ENCODE peak calls at places on chromosome 14, in six cellular contexts. F is AG09319, U is GM23338, Q is cardiac fibroblast, J is PC-3, I is HCT116. H is an unnamed sample.

GRCh38 chr14:82182646-82183045 is 649.0 kb upstream of the SEL1L start:
- DNase-seq in J (no peak), F (no peak), U (peak; percentile 45), I (no peak), Q (no peak), H (no peak)

GRCh38 chr14:101554991-101555668 is 6.2 kb upstream of the DIO3 start:
- DNase-seq in I (no peak), U (no peak), Q (no peak), F (no peak), J (no peak), H (no peak)

GRCh38 chr14:85293820-85294219 is 236.1 kb upstream of the FLRT2 start:
- DNase-seq in I (no peak), J (no peak), F (no peak), Q (no peak), U (no peak), H (no peak)

GRCh38 chr14:42884100-42884499 is 1277.4 kb downstream of the LRFN5 start:
- DNase-seq in U (no peak), F (no peak), J (peak; percentile 66), Q (peak; percentile 84), I (no peak), H (peak; percentile 83)

GRCh38 chr14:55107766-55108554 is 21.1 kb upstream of the LGALS3 start:
- DNase-seq in Q (peak; percentile 98), J (peak; percentile 92), I (peak; percentile 91), F (peak; percentile 96), U (no peak), H (peak; percentile 99)

GRCh38 chr14:39267592-39268112 is 33.9 kb downstream of the MIA2 start:
- DNase-seq in Q (no peak), I (peak; percentile 24), F (no peak), U (peak; percentile 55), J (peak; percentile 37), H (peak; percentile 24)

GRCh38 chr14:89349196-89350008 is 67.6 kb downstream of the FOXN3 start:
- DNase-seq in U (peak; percentile 94), J (no peak), F (no peak), I (no peak), Q (peak; percentile 31), H (no peak)

GRCh38 chr14:103488960-103489359 is 33.7 kb downstream of the CKB start:
- DNase-seq in Q (peak; percentile 19), I (no peak), J (no peak), U (no peak), F (no peak), H (peak; percentile 33)

GRCh38 chr14:24310666-24311604 is at the start of gene LTB4R:
- DNase-seq in I (no peak), Q (peak; percentile 76), F (no peak), J (no peak), U (peak; percentile 79), H (peak; percentile 69)

GRCh38 chr14:75715926-75716780 is 55.1 kb downstream of the TTLL5 start:
- DNase-seq in J (peak; percentile 80), Q (peak; percentile 73), U (peak; percentile 23), I (no peak), F (peak; percentile 75), H (peak; percentile 83)

GRCh38 chr14:64549805-64550538 is at the start of gene PPP1R36:
- DNase-seq in U (peak; percentile 84), Q (no peak), J (no peak), F (no peak), I (no peak), H (no peak)

GRCh38 chr14:84670801-84671200 is 859.1 kb upstream of the FLRT2 start:
- DNase-seq in J (no peak), F (no peak), U (no peak), Q (no peak), I (no peak), H (no peak)

GRCh38 chr14:66070542-66071319 is 415.4 kb upstream of the CCDC196 start:
- DNase-seq in I (peak; percentile 35), Q (peak; percentile 21), U (peak; percentile 90), J (peak; percentile 74), F (no peak), H (peak; percentile 13)

GRCh38 chr14:100056964-100057817 is 8.0 kb upstream of the EVL start:
- DNase-seq in I (no peak), F (no peak), U (peak; percentile 46), J (peak; percentile 51), Q (peak; percentile 66), H (peak; percentile 58)

GRCh38 chr14:58865520-58866281 is 227.9 kb downstream of the DACT1 start:
- DNase-seq in U (no peak), I (no peak), J (no peak), Q (peak; percentile 34), F (no peak), H (peak; percentile 94)

GRCh38 chr14:106564058-106564643 is 1037.8 kb downstream of the TMEM121 start:
- DNase-seq in U (peak; percentile 21), J (peak; percentile 16), F (no peak), I (no peak), Q (peak; percentile 1), H (no peak)

GRCh38 chr14:34851395-34851794 is 23.8 kb downstream of the BAZ1A start:
- DNase-seq in F (no peak), Q (peak; percentile 95), I (no peak), J (peak; percentile 73), U (no peak), H (peak; percentile 90)

GRCh38 chr14:48563465-48563864 is 888.1 kb upstream of the MDGA2 start:
- DNase-seq in J (peak; percentile 94), I (peak; percentile 78), U (no peak), Q (peak; percentile 2), F (no peak), H (no peak)

GRCh38 chr14:54564071-54564798 is 2.7 kb upstream of the SAMD4A start:
- DNase-seq in I (no peak), J (peak; percentile 86), Q (peak; percentile 72), F (no peak), U (peak; percentile 63), H (peak; percentile 65)

GRCh38 chr14:50775357-50775756 is 55.6 kb downstream of the NIN start:
- DNase-seq in U (no peak), F (peak; percentile 71), Q (peak; percentile 92), J (peak; percentile 98), I (no peak), H (peak; percentile 92)

GRCh38 chr14:78638926-78639325 is 468.8 kb downstream of the NRXN3 start:
- DNase-seq in J (no peak), I (no peak), U (no peak), F (no peak), Q (no peak), H (no peak)

GRCh38 chr14:52078093-52078492 is 9.2 kb upstream of the NID2 start:
- DNase-seq in I (no peak), F (no peak), U (no peak), Q (peak; percentile 79), J (peak; percentile 89), H (peak; percentile 70)

DNA sequence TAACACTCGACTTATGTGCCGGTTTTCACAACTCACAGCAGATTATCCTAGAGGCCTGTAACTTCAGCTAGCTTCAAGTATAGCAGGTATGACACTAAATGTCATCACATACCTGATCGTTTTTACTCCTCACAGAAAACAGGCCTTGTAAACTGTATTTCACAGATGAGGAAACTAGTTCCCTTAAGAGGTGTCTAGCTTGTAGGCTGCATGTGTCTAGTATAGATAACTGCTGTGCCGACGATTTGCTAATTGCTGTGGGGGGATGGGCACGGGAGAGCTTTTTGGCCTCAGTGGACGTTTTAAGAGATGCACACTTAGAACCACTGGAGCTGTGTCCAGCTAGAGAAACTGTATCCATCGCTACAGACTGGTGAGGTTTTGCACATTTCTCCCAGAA is 78.8 kb downstream of the PAPOLA start:
- DNase-seq in U (no peak), J (no peak), F (no peak), I (no peak), Q (no peak), H (no peak)
- TF ChIP-seq CTCF in U (no peak), J (no peak), F (no peak), I (no peak), Q (no peak), H (no peak)

DNA sequence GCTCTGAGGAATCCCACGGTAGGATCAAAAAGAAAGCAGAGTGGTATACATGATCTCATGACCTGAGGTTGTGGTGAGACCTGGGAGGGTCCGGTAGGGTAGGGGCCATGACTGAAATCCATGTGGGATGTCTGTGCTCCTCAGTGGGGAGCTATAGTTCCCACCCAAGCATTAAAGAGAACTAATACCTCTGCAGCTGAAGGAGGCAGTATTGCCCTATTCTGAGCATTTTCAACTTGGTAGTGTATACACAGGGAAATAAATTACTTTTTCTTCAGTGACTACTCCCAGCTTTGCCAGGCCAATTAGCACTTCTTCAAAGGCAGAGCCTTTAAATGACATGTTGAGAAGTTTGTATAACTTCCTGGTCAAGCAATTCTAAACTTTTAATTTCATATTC is 613.8 kb downstream of the KCNH5 start:
- DNase-seq in Q (no peak), J (no peak), F (no peak), I (no peak), U (no peak), H (no peak)
- TF ChIP-seq CTCF in Q (no peak), J (no peak), F (no peak), I (no peak), U (no peak), H (no peak)

DNA sequence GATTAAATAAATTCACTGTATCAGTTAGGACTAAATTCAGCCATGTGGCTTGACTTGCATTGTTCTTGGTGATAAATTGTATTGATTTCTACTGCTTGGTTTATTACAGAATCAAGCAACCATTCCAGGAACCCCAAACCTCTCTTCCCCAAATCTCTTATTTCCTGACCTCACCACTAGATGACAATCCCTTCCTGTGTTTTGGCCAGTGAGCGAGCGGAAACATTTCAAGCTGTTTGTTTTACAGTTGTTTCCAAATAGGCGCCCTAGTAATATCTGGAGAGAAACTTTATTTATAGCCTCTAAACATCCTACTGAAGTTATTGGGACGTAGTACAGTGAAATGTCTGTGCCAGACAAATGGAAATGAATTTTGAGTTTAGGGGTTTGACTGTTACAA is 161.1 kb downstream of the SNAPC1 start:
- DNase-seq in Q (peak; percentile 56), I (no peak), U (peak; percentile 46), F (no peak), J (peak; percentile 72), H (peak; percentile 18)
- TF ChIP-seq CTCF in Q (peak; percentile 48), I (no peak), U (peak; percentile 83), F (peak; percentile 44), J (peak; percentile 92), H (peak; percentile 25)

GRCh38 chr14:104941508-104942365 is 17.1 kb downstream of the PLD4 start:
- DNase-seq in J (no peak), F (no peak), I (no peak), Q (no peak), U (no peak), H (no peak)

GRCh38 chr14:104938960-104939359 is 14.3 kb downstream of the PLD4 start:
- DNase-seq in J (no peak), I (no peak), F (no peak), Q (no peak), U (no peak), H (no peak)

GRCh38 chr14:104939666-104940410 is 15.2 kb downstream of the PLD4 start:
- DNase-seq in Q (no peak), F (no peak), I (no peak), J (no peak), U (no peak), H (no peak)

GRCh38 chr14:104942586-104942985 is 17.9 kb downstream of the PLD4 start:
- DNase-seq in I (no peak), F (no peak), J (no peak), Q (no peak), U (no peak), H (no peak)

DNA sequence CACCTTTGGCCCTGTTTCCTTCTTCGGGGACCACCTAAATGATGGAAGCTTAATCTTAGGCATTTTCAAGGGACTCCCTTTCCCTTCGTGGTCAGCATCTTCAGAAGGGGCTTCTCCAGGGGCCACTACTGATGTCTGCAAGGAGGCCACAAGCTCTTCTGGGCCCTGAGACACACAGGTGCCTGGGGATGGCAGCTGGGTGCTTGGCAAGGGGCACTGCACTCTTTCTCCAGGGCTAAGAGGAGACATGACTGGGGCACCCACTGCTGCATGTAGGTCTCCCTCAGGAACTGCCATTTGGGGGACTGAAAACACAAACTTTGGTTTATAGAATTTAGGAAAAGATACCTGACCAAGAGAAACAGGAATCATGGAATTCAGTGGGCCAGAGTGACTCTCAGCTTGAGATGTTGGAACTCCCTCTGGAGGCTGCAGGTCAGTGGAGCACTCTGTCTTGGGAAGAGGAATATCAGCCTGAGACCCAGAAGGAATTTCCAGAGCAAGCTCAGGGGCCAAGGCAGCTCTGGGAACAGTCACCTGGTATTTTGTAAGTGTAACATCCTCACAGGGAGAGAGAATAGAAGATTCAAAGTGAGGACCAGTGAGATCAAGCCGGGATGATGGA is 16.0 kb downstream of the PLD4 start:
- DNase-seq in U (peak; percentile 28), Q (no peak), F (no peak), I (no peak), J (peak; percentile 10), H (no peak)
- TF ChIP-seq CTCF in U (peak; percentile 63), Q (no peak), F (peak; percentile 1), I (no peak), J (peak; percentile 30), H (no peak)

H was measured in fibroblast of mammary gland.